ENCODE peak calls at places on chromosomes 12 and 14, in seven cellular contexts. One of them, this sample, is unnamed.

GRCh38 chr12:106601031-106601430 is 18.2 kb downstream of the RFX4 start:
- DNase-seq in NCI-H526: no peak
- DNase-seq in right lobe of liver: no peak
- DNase-seq in AG09319: no peak
- DNase-seq in A673: no peak
- DNase-seq in aorta: no peak
- DNase-seq in stimulated activated naive CD4-positive, alpha-beta T cell: no peak
- DNase-seq in this sample: no peak

GRCh38 chr12:110776410-110776809 is 33.7 kb upstream of the PPP1CC start:
- DNase-seq in NCI-H526: no peak
- DNase-seq in right lobe of liver: no peak
- DNase-seq in AG09319: no peak
- DNase-seq in A673: no peak
- DNase-seq in aorta: no peak
- DNase-seq in stimulated activated naive CD4-positive, alpha-beta T cell: no peak
- DNase-seq in this sample: no peak

GRCh38 chr14:102215522-102216250 is 76.0 kb downstream of the WDR20 start:
- DNase-seq in NCI-H526: no peak
- DNase-seq in right lobe of liver: no peak
- DNase-seq in AG09319: no peak
- DNase-seq in A673: peak
- DNase-seq in aorta: peak
- DNase-seq in stimulated activated naive CD4-positive, alpha-beta T cell: no peak
- DNase-seq in this sample: no peak

GRCh38 chr12:128381537-128381936 is 114.6 kb downstream of the TMEM132C start:
- DNase-seq in NCI-H526: no peak
- DNase-seq in right lobe of liver: no peak
- DNase-seq in AG09319: no peak
- DNase-seq in A673: no peak
- DNase-seq in aorta: no peak
- DNase-seq in stimulated activated naive CD4-positive, alpha-beta T cell: no peak
- DNase-seq in this sample: no peak

GRCh38 chr12:81077686-81078441 is at the start of gene ACSS3:
- DNase-seq in NCI-H526: peak
- DNase-seq in right lobe of liver: peak
- DNase-seq in AG09319: no peak
- DNase-seq in A673: peak
- DNase-seq in aorta: peak
- DNase-seq in stimulated activated naive CD4-positive, alpha-beta T cell: no peak
- DNase-seq in this sample: no peak

GRCh38 chr12:124240493-124240892 is 54.4 kb upstream of the RFLNA start:
- DNase-seq in NCI-H526: peak
- DNase-seq in right lobe of liver: no peak
- DNase-seq in AG09319: no peak
- DNase-seq in A673: peak
- DNase-seq in aorta: no peak
- DNase-seq in stimulated activated naive CD4-positive, alpha-beta T cell: no peak
- DNase-seq in this sample: peak

GRCh38 chr14:76846331-76847047 is 20.3 kb downstream of the LRRC74A start:
- DNase-seq in NCI-H526: no peak
- DNase-seq in right lobe of liver: no peak
- DNase-seq in AG09319: no peak
- DNase-seq in A673: no peak
- DNase-seq in aorta: no peak
- DNase-seq in stimulated activated naive CD4-positive, alpha-beta T cell: no peak
- DNase-seq in this sample: no peak

GRCh38 chr14:96094211-96094610 is 55.0 kb downstream of the C14orf132 start:
- DNase-seq in NCI-H526: no peak
- DNase-seq in right lobe of liver: no peak
- DNase-seq in AG09319: no peak
- DNase-seq in A673: no peak
- DNase-seq in aorta: peak
- DNase-seq in stimulated activated naive CD4-positive, alpha-beta T cell: no peak
- DNase-seq in this sample: no peak

GRCh38 chr12:4539167-4539870 is 629 bp downstream of the RAD51AP1 start:
- DNase-seq in NCI-H526: no peak
- DNase-seq in right lobe of liver: no peak
- DNase-seq in AG09319: no peak
- DNase-seq in A673: no peak
- DNase-seq in aorta: no peak
- DNase-seq in stimulated activated naive CD4-positive, alpha-beta T cell: no peak
- DNase-seq in this sample: no peak

GRCh38 chr12:49345048-49345839 is 1.4 kb upstream of the DNAJC22 start:
- DNase-seq in NCI-H526: peak
- DNase-seq in right lobe of liver: peak
- DNase-seq in AG09319: no peak
- DNase-seq in A673: peak
- DNase-seq in aorta: no peak
- DNase-seq in stimulated activated naive CD4-positive, alpha-beta T cell: no peak
- DNase-seq in this sample: no peak

GRCh38 chr14:68047910-68048309 is 228.3 kb downstream of the RAD51B start:
- DNase-seq in NCI-H526: no peak
- DNase-seq in right lobe of liver: no peak
- DNase-seq in AG09319: no peak
- DNase-seq in A673: no peak
- DNase-seq in aorta: no peak
- DNase-seq in stimulated activated naive CD4-positive, alpha-beta T cell: no peak
- DNase-seq in this sample: no peak

GRCh38 chr12:32305163-32305562 is 94.2 kb upstream of the FGD4 start:
- DNase-seq in NCI-H526: peak
- DNase-seq in right lobe of liver: no peak
- DNase-seq in AG09319: no peak
- DNase-seq in A673: peak
- DNase-seq in aorta: no peak
- DNase-seq in stimulated activated naive CD4-positive, alpha-beta T cell: no peak
- DNase-seq in this sample: peak

GRCh38 chr12:42299392-42300308 is 26.2 kb downstream of the ZCRB1 start:
- DNase-seq in NCI-H526: no peak
- DNase-seq in right lobe of liver: no peak
- DNase-seq in AG09319: no peak
- DNase-seq in A673: peak
- DNase-seq in aorta: no peak
- DNase-seq in stimulated activated naive CD4-positive, alpha-beta T cell: no peak
- DNase-seq in this sample: no peak

GRCh38 chr14:70595443-70596185 is 4.8 kb downstream of the MED6 start:
- DNase-seq in NCI-H526: no peak
- DNase-seq in right lobe of liver: no peak
- DNase-seq in AG09319: no peak
- DNase-seq in A673: no peak
- DNase-seq in aorta: no peak
- DNase-seq in stimulated activated naive CD4-positive, alpha-beta T cell: no peak
- DNase-seq in this sample: peak

GRCh38 chr14:91258021-91258618 is 13.6 kb upstream of the GPR68 start:
- DNase-seq in NCI-H526: no peak
- DNase-seq in right lobe of liver: no peak
- DNase-seq in AG09319: no peak
- DNase-seq in A673: no peak
- DNase-seq in aorta: no peak
- DNase-seq in stimulated activated naive CD4-positive, alpha-beta T cell: no peak
- DNase-seq in this sample: no peak

GRCh38 chr14:69553221-69553620 is 21.4 kb downstream of the CCDC177 start:
- DNase-seq in NCI-H526: no peak
- DNase-seq in right lobe of liver: no peak
- DNase-seq in AG09319: peak
- DNase-seq in A673: no peak
- DNase-seq in aorta: no peak
- DNase-seq in stimulated activated naive CD4-positive, alpha-beta T cell: no peak
- DNase-seq in this sample: peak

GRCh38 chr12:51949342-51950030 is 2.0 kb upstream of the ACVR1B start:
- DNase-seq in NCI-H526: no peak
- DNase-seq in right lobe of liver: no peak
- DNase-seq in AG09319: peak
- DNase-seq in A673: no peak
- DNase-seq in aorta: no peak
- DNase-seq in stimulated activated naive CD4-positive, alpha-beta T cell: no peak
- DNase-seq in this sample: no peak

GRCh38 chr12:64240781-64241180 is 18.7 kb upstream of the KICS2 start:
- DNase-seq in NCI-H526: no peak
- DNase-seq in right lobe of liver: no peak
- DNase-seq in AG09319: no peak
- DNase-seq in A673: no peak
- DNase-seq in aorta: no peak
- DNase-seq in stimulated activated naive CD4-positive, alpha-beta T cell: no peak
- DNase-seq in this sample: no peak

GRCh38 chr12:90858261-90858660 is 96.7 kb downstream of the CCER1 start:
- DNase-seq in NCI-H526: peak
- DNase-seq in right lobe of liver: no peak
- DNase-seq in AG09319: no peak
- DNase-seq in A673: peak
- DNase-seq in aorta: no peak
- DNase-seq in stimulated activated naive CD4-positive, alpha-beta T cell: no peak
- DNase-seq in this sample: peak

GRCh38 chr14:71720978-71721624 is 211.1 kb upstream of the RGS6 start:
- DNase-seq in NCI-H526: peak
- DNase-seq in right lobe of liver: no peak
- DNase-seq in AG09319: peak
- DNase-seq in A673: peak
- DNase-seq in aorta: no peak
- DNase-seq in stimulated activated naive CD4-positive, alpha-beta T cell: no peak
- DNase-seq in this sample: peak

GRCh38 chr12:19382111-19382526 is 57.2 kb upstream of the AEBP2 start:
- DNase-seq in NCI-H526: no peak
- DNase-seq in right lobe of liver: peak
- DNase-seq in AG09319: peak
- DNase-seq in A673: peak
- DNase-seq in aorta: no peak
- DNase-seq in stimulated activated naive CD4-positive, alpha-beta T cell: no peak
- DNase-seq in this sample: peak

GRCh38 chr12:31407562-31407961 is 81.6 kb upstream of the SINHCAF start:
- DNase-seq in NCI-H526: no peak
- DNase-seq in right lobe of liver: no peak
- DNase-seq in AG09319: no peak
- DNase-seq in A673: no peak
- DNase-seq in aorta: no peak
- DNase-seq in stimulated activated naive CD4-positive, alpha-beta T cell: no peak
- DNase-seq in this sample: no peak

GRCh38 chr14:99393059-99393655 is 87.5 kb downstream of the SETD3 start:
- DNase-seq in NCI-H526: peak
- DNase-seq in right lobe of liver: peak
- DNase-seq in AG09319: no peak
- DNase-seq in A673: peak
- DNase-seq in aorta: no peak
- DNase-seq in stimulated activated naive CD4-positive, alpha-beta T cell: no peak
- DNase-seq in this sample: peak

GRCh38 chr12:132257206-132257954 is 72.0 kb downstream of the GALNT9 start:
- DNase-seq in NCI-H526: no peak
- DNase-seq in right lobe of liver: no peak
- DNase-seq in AG09319: no peak
- DNase-seq in A673: no peak
- DNase-seq in aorta: peak
- DNase-seq in stimulated activated naive CD4-positive, alpha-beta T cell: no peak
- DNase-seq in this sample: no peak

GRCh38 chr12:26122681-26123481 is 2.0 kb downstream of the BHLHE41 start:
- DNase-seq in NCI-H526: peak
- DNase-seq in right lobe of liver: peak
- DNase-seq in AG09319: peak
- DNase-seq in A673: peak
- DNase-seq in aorta: peak
- DNase-seq in stimulated activated naive CD4-positive, alpha-beta T cell: peak
- DNase-seq in this sample: peak

GRCh38 chr14:74945261-74945851 is 10.0 kb downstream of the PGF start:
- DNase-seq in NCI-H526: peak
- DNase-seq in right lobe of liver: no peak
- DNase-seq in AG09319: no peak
- DNase-seq in A673: peak
- DNase-seq in aorta: peak
- DNase-seq in stimulated activated naive CD4-positive, alpha-beta T cell: no peak
- DNase-seq in this sample: peak

GRCh38 chr12:82359115-82359478 is 768 bp downstream of the METTL25 start:
- DNase-seq in NCI-H526: peak
- DNase-seq in right lobe of liver: peak
- DNase-seq in AG09319: no peak
- DNase-seq in A673: no peak
- DNase-seq in aorta: no peak
- DNase-seq in stimulated activated naive CD4-positive, alpha-beta T cell: no peak
- DNase-seq in this sample: no peak

GRCh38 chr14:49612251-49612650 is 8.2 kb downstream of the RPL36AL start:
- DNase-seq in NCI-H526: no peak
- DNase-seq in right lobe of liver: no peak
- DNase-seq in AG09319: no peak
- DNase-seq in A673: no peak
- DNase-seq in aorta: no peak
- DNase-seq in stimulated activated naive CD4-positive, alpha-beta T cell: no peak
- DNase-seq in this sample: no peak

GRCh38 chr14:80055912-80056801 is 155.1 kb downstream of the DIO2 start:
- DNase-seq in NCI-H526: peak
- DNase-seq in right lobe of liver: no peak
- DNase-seq in AG09319: peak
- DNase-seq in A673: peak
- DNase-seq in aorta: no peak
- DNase-seq in stimulated activated naive CD4-positive, alpha-beta T cell: no peak
- DNase-seq in this sample: peak

GRCh38 chr12:100154472-100155247 is 12.0 kb upstream of the BLTP3B start:
- DNase-seq in NCI-H526: peak
- DNase-seq in right lobe of liver: peak
- DNase-seq in AG09319: no peak
- DNase-seq in A673: peak
- DNase-seq in aorta: peak
- DNase-seq in stimulated activated naive CD4-positive, alpha-beta T cell: peak
- DNase-seq in this sample: peak

GRCh38 chr14:36271939-36272907 is 48.2 kb downstream of the MBIP start:
- DNase-seq in NCI-H526: no peak
- DNase-seq in right lobe of liver: no peak
- DNase-seq in AG09319: no peak
- DNase-seq in A673: peak
- DNase-seq in aorta: no peak
- DNase-seq in stimulated activated naive CD4-positive, alpha-beta T cell: no peak
- DNase-seq in this sample: no peak

GRCh38 chr14:73223049-73223448 is 14.3 kb upstream of the PAPLN start:
- DNase-seq in NCI-H526: no peak
- DNase-seq in right lobe of liver: no peak
- DNase-seq in AG09319: no peak
- DNase-seq in A673: peak
- DNase-seq in aorta: peak
- DNase-seq in stimulated activated naive CD4-positive, alpha-beta T cell: no peak
- DNase-seq in this sample: no peak

GRCh38 chr12:89789862-89790261 is 81.2 kb upstream of the ATP2B1 start:
- DNase-seq in NCI-H526: no peak
- DNase-seq in right lobe of liver: no peak
- DNase-seq in AG09319: no peak
- DNase-seq in A673: no peak
- DNase-seq in aorta: no peak
- DNase-seq in stimulated activated naive CD4-positive, alpha-beta T cell: no peak
- DNase-seq in this sample: no peak

GRCh38 chr14:71491925-71492324 is 440.3 kb upstream of the RGS6 start:
- DNase-seq in NCI-H526: no peak
- DNase-seq in right lobe of liver: no peak
- DNase-seq in AG09319: no peak
- DNase-seq in A673: no peak
- DNase-seq in aorta: no peak
- DNase-seq in stimulated activated naive CD4-positive, alpha-beta T cell: no peak
- DNase-seq in this sample: peak

GRCh38 chr12:109727039-109727723 is 13.6 kb downstream of the FAM222A start:
- DNase-seq in NCI-H526: peak
- DNase-seq in right lobe of liver: no peak
- DNase-seq in AG09319: no peak
- DNase-seq in A673: no peak
- DNase-seq in aorta: peak
- DNase-seq in stimulated activated naive CD4-positive, alpha-beta T cell: no peak
- DNase-seq in this sample: peak

GRCh38 chr14:65429757-65430156 is 17.2 kb downstream of the FUT8 start:
- DNase-seq in NCI-H526: no peak
- DNase-seq in right lobe of liver: no peak
- DNase-seq in AG09319: no peak
- DNase-seq in A673: no peak
- DNase-seq in aorta: no peak
- DNase-seq in stimulated activated naive CD4-positive, alpha-beta T cell: no peak
- DNase-seq in this sample: no peak